ENCODE peak calls at places on chromosomes 13 and 19, in eight cellular contexts. G is breast epithelium, E is ELR, K is cardiac fibroblast, M is OCI-M1, P is LHCN-M2, C is anterior cingulate cortex, S is T-helper 9 cell. W is an unnamed sample.

GRCh38 chr13:75635101-75635620 is 969 bp upstream of the LMO7 start:
- DNase-seq in E (peak), C (no peak), K (no peak), P (peak), M (no peak), S (peak), G (no peak), W (no peak)

GRCh38 chr13:94454906-94455305 is 24.6 kb downstream of the DCT start:
- DNase-seq in S (no peak), P (no peak), M (no peak), C (no peak), G (no peak), K (no peak), E (peak), W (no peak)

GRCh38 chr13:33577037-33577436 is 240.9 kb upstream of the RFC3 start:
- DNase-seq in C (no peak), K (peak), E (no peak), P (peak), M (no peak), G (no peak), S (no peak), W (no peak)

GRCh38 chr19:29779921-29780320 is 31.9 kb upstream of the CCNE1 start:
- DNase-seq in G (no peak), C (no peak), M (no peak), K (no peak), P (no peak), S (no peak), E (no peak), W (no peak)

GRCh38 chr19:42241279-42241678 is 1.1 kb downstream of the GSK3A start:
- DNase-seq in E (no peak), K (no peak), C (no peak), M (no peak), P (no peak), G (no peak), S (no peak), W (no peak)

GRCh38 chr19:13835791-13836723 is 40.8 kb downstream of the ZSWIM4 start:
- DNase-seq in S (no peak), K (peak), P (no peak), M (no peak), G (no peak), C (no peak), E (no peak), W (no peak)

GRCh38 chr19:14492756-14493337 is 3.1 kb downstream of the GIPC1 start:
- DNase-seq in E (no peak), P (no peak), S (no peak), C (no peak), M (no peak), K (no peak), G (no peak), W (no peak)

GRCh38 chr13:51978836-51979556 is 32.3 kb downstream of the ATP7B start:
- DNase-seq in E (no peak), S (no peak), K (peak), M (peak), G (no peak), P (no peak), C (no peak), W (no peak)

GRCh38 chr13:78743972-78744371 is 85.0 kb upstream of the OBI1 start:
- DNase-seq in M (no peak), S (no peak), E (no peak), G (no peak), P (no peak), C (no peak), K (no peak), W (no peak)

GRCh38 chr19:38693380-38694223 is 46.2 kb downstream of the ACTN4 start:
- DNase-seq in M (no peak), E (peak), P (peak), G (peak), K (peak), S (peak), C (peak), W (no peak)

GRCh38 chr13:87344176-87344575 is 327.0 kb upstream of the SLITRK5 start:
- DNase-seq in C (no peak), G (no peak), E (peak), S (no peak), P (peak), M (no peak), K (no peak), W (no peak)

GRCh38 chr13:63279136-63279535 is 1863.5 kb upstream of the PCDH20 start:
- DNase-seq in P (no peak), K (no peak), M (peak), C (no peak), S (no peak), G (no peak), E (peak), W (no peak)

GRCh38 chr13:100584901-100585300 is 3.7 kb downstream of the GGACT start:
- DNase-seq in E (no peak), K (no peak), M (no peak), S (no peak), G (no peak), P (no peak), C (no peak), W (no peak)

GRCh38 chr13:34025746-34026145 is 207.8 kb downstream of the RFC3 start:
- DNase-seq in K (peak), M (no peak), P (peak), G (no peak), E (peak), C (no peak), S (no peak), W (no peak)

GRCh38 chr13:97264663-97265062 is 42.5 kb downstream of the MBNL2 start:
- DNase-seq in E (no peak), M (no peak), S (no peak), K (no peak), G (no peak), P (no peak), C (no peak), W (no peak)

GRCh38 chr19:47187023-47187655 is 43.9 kb downstream of the BBC3 start:
- DNase-seq in M (no peak), P (no peak), S (no peak), C (no peak), G (no peak), E (no peak), K (no peak), W (no peak)

GRCh38 chr19:45729774-45730388 is 815 bp downstream of the FBXO46 start:
- DNase-seq in K (no peak), G (no peak), C (no peak), P (no peak), E (peak), S (no peak), M (peak), W (no peak)

GRCh38 chr19:50723069-50723468 is at the start of gene CLEC11A:
- DNase-seq in M (no peak), G (peak), P (peak), E (peak), K (peak), C (no peak), S (no peak), W (no peak)